ENCODE peak calls at places on chromosomes 4 and X, in six cellular contexts. O is stimulated activated CD8-positive, alpha-beta memory T cell treated with anti-CD3 and anti-CD28 coated beads, Interleukin-7, amount 100 ng/mL, for 4 hours; J is GM04504; A is psoas muscle; E is endothelial cell; C is GM20000. V is an unnamed sample.

GRCh38 chr4:38020386-38020785 is 60.2 kb downstream of the PTTG2 start:
- DNase-seq in E (no peak), C (no peak), A (no peak), O (no peak), J (no peak), V (no peak)

GRCh38 chrX:134692990-134693389 is 34.7 kb upstream of the PLAC1 start:
- DNase-seq in C (no peak), E (no peak), A (no peak), J (peak), O (no peak), V (no peak)

GRCh38 chr4:83974111-83974789 is 438.3 kb downstream of the GPAT3 start:
- DNase-seq in E (no peak), C (no peak), O (no peak), J (peak), A (no peak), V (no peak)

GRCh38 chrX:48465336-48465933 is 4.6 kb downstream of the SLC38A5 start:
- DNase-seq in C (no peak), J (peak), A (no peak), E (no peak), O (no peak), V (no peak)

GRCh38 chrX:9955506-9955905 is 11.7 kb upstream of the CLDN34 start:
- DNase-seq in O (no peak), E (no peak), J (no peak), A (no peak), C (no peak), V (no peak)

GRCh38 chr4:2831611-2832308 is 11.9 kb upstream of the ADD1 start:
- DNase-seq in C (no peak), J (no peak), A (no peak), O (no peak), E (no peak), V (peak)

GRCh38 chr4:67581913-67582312 is 23.4 kb downstream of the STAP1 start:
- DNase-seq in A (no peak), C (no peak), J (no peak), E (no peak), O (no peak), V (no peak)

GRCh38 chrX:98795636-98796035 is 1614.4 kb downstream of the PCDH19 start:
- DNase-seq in C (no peak), J (peak), A (no peak), E (no peak), O (no peak), V (no peak)

GRCh38 chr4:66465111-66465510 is 794.8 kb upstream of the EPHA5 start:
- DNase-seq in O (no peak), J (no peak), E (no peak), A (no peak), C (no peak), V (no peak)

GRCh38 chr4:175441256-175441655 is 370.8 kb downstream of the GPM6A start:
- DNase-seq in E (no peak), O (no peak), J (no peak), C (no peak), A (no peak), V (no peak)

GRCh38 chr4:140151700-140152014 is 2.3 kb downstream of the MAML3 start:
- DNase-seq in C (no peak), J (no peak), A (peak), O (peak), E (no peak), V (peak)

GRCh38 chr4:82780398-82781231 is 18.0 kb downstream of the SCD5 start:
- DNase-seq in J (no peak), C (no peak), E (no peak), O (no peak), A (peak), V (peak)

GRCh38 chr4:103318327-103318726 is 120.2 kb upstream of the CENPE start:
- DNase-seq in J (no peak), O (no peak), A (no peak), C (no peak), E (no peak), V (no peak)

GRCh38 chrX:12974217-12974796 is 603 bp upstream of the TMSB4X start:
- DNase-seq in J (no peak), C (no peak), O (no peak), A (peak), E (no peak), V (peak)

GRCh38 chrX:124842205-124842604 is 477.5 kb upstream of the TEX13C start:
- DNase-seq in C (no peak), E (no peak), O (no peak), A (no peak), J (no peak), V (no peak)

GRCh38 chr4:177191586-177191985 is 118.1 kb upstream of the NEIL3 start:
- DNase-seq in O (no peak), A (no peak), E (no peak), J (no peak), C (no peak), V (no peak)

GRCh38 chr4:89294583-89295244 is 12.9 kb downstream of the GPRIN3 start:
- DNase-seq in E (no peak), C (peak), O (no peak), J (no peak), A (no peak), V (no peak)

GRCh38 chr4:163493643-163494359 is 689 bp upstream of the TMA16 start:
- DNase-seq in E (no peak), C (no peak), A (no peak), J (no peak), O (no peak), V (peak)

GRCh38 chr4:164770051-164770724 is 16.3 kb downstream of the SMIM31 start:
- DNase-seq in O (no peak), E (no peak), A (no peak), C (no peak), J (no peak), V (no peak)

GRCh38 chr4:181525641-181526040 is 717.6 kb upstream of the TENM3 start:
- DNase-seq in E (no peak), O (no peak), A (no peak), C (no peak), J (no peak), V (no peak)

GRCh38 chrX:41302293-41302868 is 31.6 kb upstream of the DDX3X start:
- DNase-seq in C (peak), O (no peak), A (no peak), E (no peak), J (no peak), V (no peak)

V was measured in right lobe of liver.